ENCODE peak calls at places on chromosomes 11 and 22, in nine cellular contexts. E is NCI-H1930; D is activated T-cell treated with anti-CD3 and anti-CD28 coated beads for 1 hour; Y is activated CD4-positive, alpha-beta T cell treated with anti-CD3 and anti-CD28 coated beads for 48 hours; M is T follicular helper cell; I is stimulated activated CD4-positive, alpha-beta T cell treated with anti-CD3 and anti-CD28 coated beads, Interleukin-1b, Interleukin-23, amount 100 ng/mL, for 24 hours; A is kidney tubule cell; P is NCI-H1092 treated with DMSO at 0.1 percent for 48 hours; W is Right ventricle myocardium superior. L is an unnamed sample.
A peak's percentile ranks its signal among the peaks of the same experiment; 100 is the strongest.

GRCh38 chr22:47328550-47329243 is 566.2 kb downstream of the TBC1D22A start:
- DNase-seq in D (no peak), P (no peak), I (no peak), M (no peak), E (no peak), A (peak; percentile 75), W (no peak), Y (no peak), L (no peak)

GRCh38 chr22:42719656-42720262 is 911 bp downstream of the A4GALT start:
- DNase-seq in E (no peak), Y (no peak), P (no peak), I (no peak), W (peak; percentile 54), M (no peak), D (no peak), A (peak; percentile 30), L (no peak)

GRCh38 chr11:128222245-128222959 is 365.0 kb downstream of the ETS1 start:
- DNase-seq in W (no peak), Y (no peak), P (no peak), I (no peak), A (no peak), E (no peak), D (no peak), M (no peak), L (no peak)

GRCh38 chr11:79414644-79415317 is 26.0 kb downstream of the TENM4 start:
- DNase-seq in Y (no peak), W (no peak), E (no peak), P (no peak), D (no peak), A (peak; percentile 94), I (no peak), M (no peak), L (no peak)

GRCh38 chr11:60857378-60858232 is 1.9 kb upstream of the PTGDR2 start:
- DNase-seq in I (no peak), M (no peak), P (no peak), Y (no peak), A (peak; percentile 44), D (no peak), W (no peak), E (no peak), L (no peak)

GRCh38 chr22:19085233-19086043 is 36.8 kb downstream of the DGCR2 start:
- DNase-seq in M (no peak), Y (no peak), W (no peak), E (no peak), P (peak; percentile 23), D (no peak), I (no peak), A (peak; percentile 58), L (no peak)

GRCh38 chr22:27241430-27242110 is 560.0 kb downstream of the MN1 start:
- DNase-seq in A (peak; percentile 40), M (no peak), Y (no peak), P (peak; percentile 79), E (no peak), I (no peak), W (peak; percentile 66), D (no peak), L (no peak)

GRCh38 chr22:28395920-28396447 is 283.7 kb downstream of the TTC28 start:
- DNase-seq in W (no peak), D (no peak), P (no peak), M (no peak), E (no peak), A (peak; percentile 26), Y (no peak), I (no peak), L (no peak)

GRCh38 chr11:57223601-57224000 is 13.4 kb downstream of the APLNR start:
- DNase-seq in D (no peak), M (no peak), W (no peak), E (no peak), A (no peak), Y (no peak), P (no peak), I (no peak), L (no peak)

GRCh38 chr22:48577691-48578090 is 1250.0 kb downstream of the BRD1 start:
- DNase-seq in Y (no peak), I (no peak), D (no peak), M (no peak), E (no peak), W (no peak), P (no peak), A (no peak), L (no peak)

GRCh38 chr11:134313821-134314607 is 17.8 kb upstream of the GLB1L2 start:
- DNase-seq in W (no peak), I (no peak), M (no peak), D (no peak), E (no peak), Y (no peak), P (no peak), A (no peak), L (no peak)

GRCh38 chr11:66617148-66617814 is 851 bp downstream of the RBM14 start:
- DNase-seq in W (peak; percentile 89), D (no peak), I (no peak), E (no peak), A (peak; percentile 75), M (no peak), Y (no peak), P (no peak), L (no peak)

GRCh38 chr22:47872761-47873535 is 1110.5 kb downstream of the TBC1D22A start:
- DNase-seq in P (no peak), Y (no peak), D (no peak), A (no peak), E (no peak), W (no peak), I (no peak), M (no peak), L (no peak)

GRCh38 chr22:20422271-20422958 is 15.2 kb downstream of the SCARF2 start:
- DNase-seq in E (no peak), P (no peak), Y (peak; percentile 27), M (no peak), I (no peak), A (no peak), W (no peak), D (no peak), L (no peak)

L was measured in DMS153.